ENCODE peak calls at places on chromosomes 6 and 20, in five cellular contexts. A, E, L, G and S are unnamed samples.

GRCh38 chr6:112338310-112338709 is 8.8 kb upstream of the RFPL4B start:
- DNase-seq in A (no peak), E (no peak), L (no peak), G (no peak), S (no peak)

GRCh38 chr6:51855310-51856082 is 231.9 kb downstream of the PKHD1 start:
- DNase-seq in A (no peak), E (peak; percentile 41), L (no peak), G (no peak), S (no peak)

GRCh38 chr6:104284872-104285271 is 574.8 kb downstream of the HACE1 start:
- DNase-seq in A (no peak), E (no peak), L (no peak), G (no peak), S (no peak)

GRCh38 chr6:103284835-103285234 is 1574.9 kb downstream of the HACE1 start:
- DNase-seq in A (no peak), E (no peak), L (no peak), G (no peak), S (no peak)

GRCh38 chr20:29079769-29080690 is 2177.4 kb upstream of the DEFB115 start:
- DNase-seq in A (peak; percentile 15), E (no peak), L (no peak), G (no peak), S (peak; percentile 77)

GRCh38 chr20:36218380-36219064 is 17.8 kb upstream of the AAR2 start:
- DNase-seq in A (no peak), E (no peak), L (no peak), G (no peak), S (no peak)

GRCh38 chr20:21371193-21371592 is 26.1 kb downstream of the NKX2-4 start:
- DNase-seq in A (no peak), E (no peak), L (no peak), G (no peak), S (no peak)

GRCh38 chr6:16257999-16258708 is 19.8 kb downstream of the GMPR start:
- DNase-seq in A (peak; percentile 79), E (no peak), L (no peak), G (no peak), S (peak; percentile 61)

GRCh38 chr6:57255451-57256181 is 33.5 kb upstream of the RAB23 start:
- DNase-seq in A (no peak), E (no peak), L (no peak), G (no peak), S (no peak)

GRCh38 chr20:33793011-33793931 is 17.9 kb upstream of the CHMP4B start:
- DNase-seq in A (no peak), E (no peak), L (no peak), G (no peak), S (peak; percentile 8)

GRCh38 chr6:12010635-12011275 is 1.4 kb upstream of the HIVEP1 start:
- DNase-seq in A (peak; percentile 83), E (no peak), L (peak; percentile 66), G (peak; percentile 59), S (peak; percentile 69)

GRCh38 chr6:119312441-119312840 is 37.1 kb downstream of the MAN1A1 start:
- DNase-seq in A (no peak), E (no peak), L (no peak), G (no peak), S (no peak)

GRCh38 chr6:11566609-11567008 is 29.1 kb downstream of the TMEM170B start:
- DNase-seq in A (no peak), E (no peak), L (no peak), G (no peak), S (no peak)

GRCh38 chr6:133130863-133131262 is 110.3 kb upstream of the EYA4 start:
- DNase-seq in A (no peak), E (peak; percentile 81), L (no peak), G (no peak), S (peak; percentile 92)

GRCh38 chr6:152232494-152233151 is 404.5 kb downstream of the SYNE1 start:
- DNase-seq in A (no peak), E (no peak), L (no peak), G (no peak), S (no peak)

GRCh38 chr6:38113810-38114577 is 294.5 kb downstream of the ZFAND3 start:
- DNase-seq in A (no peak), E (no peak), L (no peak), G (no peak), S (no peak)

GRCh38 chr6:53793318-53793975 is 1.4 kb upstream of the LRRC1 start:
- DNase-seq in A (peak; percentile 28), E (peak; percentile 68), L (peak; percentile 80), G (peak; percentile 77), S (peak; percentile 70)

GRCh38 chr6:53795702-53796450 is 1.1 kb downstream of the LRRC1 start:
- DNase-seq in A (peak; percentile 35), E (no peak), L (peak; percentile 60), G (peak; percentile 23), S (peak; percentile 76)

GRCh38 chr6:53795254-53795701 is 473 bp downstream of the LRRC1 start:
- DNase-seq in A (no peak), E (no peak), L (peak; percentile 34), G (no peak), S (peak; percentile 48)

GRCh38 chr6:53794073-53794719 is 609 bp upstream of the LRRC1 start:
- DNase-seq in A (peak; percentile 49), E (peak; percentile 56), L (peak; percentile 74), G (peak; percentile 62), S (peak; percentile 80)

GRCh38 chr6:53794720-53795253 is at the start of gene LRRC1:
- DNase-seq in A (peak; percentile 91), E (peak; percentile 86), L (peak; percentile 95), G (peak; percentile 91), S (peak; percentile 95)
- TF ChIP-seq POLR2A in A (peak; percentile 40), E (peak; percentile 20), L (peak; percentile 52), G (peak; percentile 83), S (peak; percentile 91)

GRCh38 chr6:155314092-155314772 is at the start of gene TFB1M:
- DNase-seq in A (peak; percentile 98), E (peak; percentile 98), L (peak; percentile 99), G (peak; percentile 97), S (peak; percentile 99)
- TF ChIP-seq CTCF in A (no peak), E (no peak), L (no peak), G (no peak), S (no peak)

GRCh38 chr20:62917720-62918119 is 8.6 kb downstream of the DIDO1 start:
- DNase-seq in A (no peak), E (no peak), L (no peak), G (no peak), S (no peak)
- H3K4me1 ChIP-seq in A (peaks cover 30% of the 10 kb centered on the region), E (peaks cover 46% of the 10 kb centered on the region), L (peaks cover 100% of the 10 kb centered on the region), G (peaks cover 93% of the 10 kb centered on the region), S (peaks cover 61% of the 10 kb centered on the region)

GRCh38 chr6:31633447-31633846 is 12.9 kb downstream of the PRRC2A start:
- DNase-seq in A (no peak), E (no peak), L (no peak), G (no peak), S (no peak)
- TF ChIP-seq POLR2A in A (no peak), E (no peak), L (no peak), G (no peak), S (no peak)

GRCh38 chr20:2387580-2387979 is 6.9 kb downstream of the TGM6 start:
- DNase-seq in A (no peak), E (no peak), L (no peak), G (no peak), S (no peak)
- TF ChIP-seq CTCF in A (no peak), E (no peak), L (no peak), G (no peak), S (no peak)

GRCh38 chr6:31740397-31741223 is 805 bp downstream of the MSH5 start:
- DNase-seq in A (no peak), E (no peak), L (no peak), G (no peak), S (peak; percentile 35)
- H3K4me1 ChIP-seq in A (peaks cover 7% of the 10 kb centered on the region), E (peaks cover 51% of the 10 kb centered on the region), L (peaks cover 48% of the 10 kb centered on the region), G (peaks cover 36% of the 10 kb centered on the region), S (peaks cover 13% of the 10 kb centered on the region)

GRCh38 chr20:9374068-9374467 is 140.3 kb upstream of the LAMP5 start:
- DNase-seq in A (no peak), E (no peak), L (no peak), G (no peak), S (no peak)

GRCh38 chr20:9374480-9374879 is 139.9 kb upstream of the LAMP5 start:
- DNase-seq in A (no peak), E (no peak), L (no peak), G (no peak), S (no peak)

GRCh38 chr20:9369557-9369956 is 144.8 kb upstream of the LAMP5 start:
- DNase-seq in A (no peak), E (no peak), L (no peak), G (no peak), S (no peak)

GRCh38 chr20:9363673-9364072 is 150.7 kb upstream of the LAMP5 start:
- DNase-seq in A (no peak), E (peak; percentile 3), L (no peak), G (no peak), S (no peak)

GRCh38 chr20:9368893-9369292 is 145.5 kb upstream of the LAMP5 start:
- DNase-seq in A (no peak), E (no peak), L (no peak), G (no peak), S (no peak)
- TF ChIP-seq POLR2A in A (no peak), E (no peak), L (no peak), G (no peak), S (no peak)